ENCODE peak calls at places on chromosomes 5 and 9, in five cellular contexts. J is uterus, I is tibial nerve, P is spleen, R is A549. M is an unnamed sample.

GRCh38 chr9:89675403-89675771 is 70.6 kb downstream of the GADD45G start:
- DNase-seq in J (no peak), I (no peak), P (no peak), R (no peak), M (no peak)

GRCh38 chr9:12666813-12667212 is 26.4 kb upstream of the TYRP1 start:
- DNase-seq in J (no peak), I (no peak), P (no peak), R (peak), M (no peak)

GRCh38 chr5:133245191-133246052 is 193.6 kb downstream of the HSPA4 start:
- DNase-seq in J (no peak), I (no peak), P (peak), R (peak), M (no peak)

GRCh38 chr5:178630475-178630930 is 3.7 kb upstream of the CLK4 start:
- DNase-seq in J (no peak), I (no peak), P (no peak), R (peak), M (no peak)

GRCh38 chr5:62017092-62017491 is 288.9 kb upstream of the KIF2A start:
- DNase-seq in J (no peak), I (no peak), P (no peak), R (no peak), M (no peak)

GRCh38 chr5:76813982-76814562 is 4.8 kb upstream of the F2RL1 start:
- DNase-seq in J (no peak), I (no peak), P (no peak), R (peak), M (no peak)

GRCh38 chr5:151038801-151039238 is 18.4 kb downstream of the GPX3 start:
- DNase-seq in J (no peak), I (no peak), P (peak), R (no peak), M (no peak)

GRCh38 chr9:37992924-37993349 is 76.1 kb downstream of the SHB start:
- DNase-seq in J (no peak), I (no peak), P (no peak), R (no peak), M (no peak)

GRCh38 chr5:4942831-4943178 is 197.3 kb upstream of the ADAMTS16 start:
- DNase-seq in J (no peak), I (no peak), P (no peak), R (no peak), M (no peak)

GRCh38 chr9:12595400-12595799 is 97.8 kb upstream of the TYRP1 start:
- DNase-seq in J (no peak), I (no peak), P (no peak), R (no peak), M (no peak)

GRCh38 chr5:62791059-62791458 is 212.4 kb downstream of the LRRC70 start:
- DNase-seq in J (no peak), I (no peak), P (no peak), R (peak), M (no peak)

GRCh38 chr5:72470817-72471216 is 36.4 kb downstream of the ZNF366 start:
- DNase-seq in J (no peak), I (no peak), P (no peak), R (no peak), M (no peak)

GRCh38 chr5:132070460-132071337 is 2.9 kb upstream of the CSF2 start:
- DNase-seq in J (no peak), I (no peak), P (peak), R (no peak), M (no peak)

GRCh38 chr9:116377179-116377790 is 223.7 kb downstream of the PAPPA start:
- DNase-seq in J (no peak), I (no peak), P (no peak), R (peak), M (no peak)

GRCh38 chr5:33788922-33789321 is 102.9 kb downstream of the ADAMTS12 start:
- DNase-seq in J (no peak), I (no peak), P (no peak), R (peak), M (no peak)

GRCh38 chr5:52948418-52949076 is 40.6 kb upstream of the ITGA2 start:
- DNase-seq in J (peak), I (peak), P (no peak), R (peak), M (peak)

GRCh38 chr9:136857166-136857565 is 5.0 kb downstream of the MAMDC4 start:
- DNase-seq in J (no peak), I (no peak), P (peak), R (no peak), M (no peak)

GRCh38 chr9:84932915-84933527 is 263.5 kb downstream of the NTRK2 start:
- DNase-seq in J (no peak), I (no peak), P (no peak), R (peak), M (no peak)

GRCh38 chr9:79896390-79896789 is 324.6 kb downstream of the TLE4 start:
- DNase-seq in J (no peak), I (no peak), P (no peak), R (no peak), M (no peak)

GRCh38 chr9:111914749-111915424 is 18.3 kb downstream of the UGCG start:
- DNase-seq in J (no peak), I (no peak), P (no peak), R (no peak), M (no peak)

GRCh38 chr5:78221964-78222451 is 72.5 kb downstream of the AP3B1 start:
- DNase-seq in J (no peak), I (no peak), P (peak), R (peak), M (no peak)

GRCh38 chr5:83145882-83146331 is 68.6 kb downstream of the XRCC4 start:
- DNase-seq in J (no peak), I (no peak), P (no peak), R (no peak), M (no peak)

GRCh38 chr9:93081081-93081529 is 14.9 kb upstream of the CARD19 start:
- DNase-seq in J (peak), I (no peak), P (peak), R (no peak), M (peak)

GRCh38 chr5:57157191-57157590 is 16.7 kb upstream of the GPBP1 start:
- DNase-seq in J (no peak), I (no peak), P (no peak), R (no peak), M (no peak)

GRCh38 chr5:64229163-64229774 is 63.6 kb downstream of the RNF180 start:
- DNase-seq in J (no peak), I (no peak), P (no peak), R (peak), M (no peak)

GRCh38 chr9:93679536-93680444 is 103.4 kb downstream of the PHF2 start:
- DNase-seq in J (peak), I (no peak), P (peak), R (no peak), M (peak)

GRCh38 chr5:160471761-160472160 is 50.1 kb downstream of the PTTG1 start:
- DNase-seq in J (no peak), I (no peak), P (no peak), R (no peak), M (no peak)

GRCh38 chr5:160468576-160468975 is 46.9 kb downstream of the PTTG1 start:
- DNase-seq in J (no peak), I (no peak), P (no peak), R (no peak), M (no peak)

GRCh38 chr5:160472482-160472881 is 50.8 kb downstream of the PTTG1 start:
- DNase-seq in J (no peak), I (no peak), P (no peak), R (no peak), M (no peak)

GRCh38 chr5:160469156-160470144 is 47.8 kb downstream of the PTTG1 start:
- DNase-seq in J (no peak), I (no peak), P (no peak), R (no peak), M (no peak)

DNA sequence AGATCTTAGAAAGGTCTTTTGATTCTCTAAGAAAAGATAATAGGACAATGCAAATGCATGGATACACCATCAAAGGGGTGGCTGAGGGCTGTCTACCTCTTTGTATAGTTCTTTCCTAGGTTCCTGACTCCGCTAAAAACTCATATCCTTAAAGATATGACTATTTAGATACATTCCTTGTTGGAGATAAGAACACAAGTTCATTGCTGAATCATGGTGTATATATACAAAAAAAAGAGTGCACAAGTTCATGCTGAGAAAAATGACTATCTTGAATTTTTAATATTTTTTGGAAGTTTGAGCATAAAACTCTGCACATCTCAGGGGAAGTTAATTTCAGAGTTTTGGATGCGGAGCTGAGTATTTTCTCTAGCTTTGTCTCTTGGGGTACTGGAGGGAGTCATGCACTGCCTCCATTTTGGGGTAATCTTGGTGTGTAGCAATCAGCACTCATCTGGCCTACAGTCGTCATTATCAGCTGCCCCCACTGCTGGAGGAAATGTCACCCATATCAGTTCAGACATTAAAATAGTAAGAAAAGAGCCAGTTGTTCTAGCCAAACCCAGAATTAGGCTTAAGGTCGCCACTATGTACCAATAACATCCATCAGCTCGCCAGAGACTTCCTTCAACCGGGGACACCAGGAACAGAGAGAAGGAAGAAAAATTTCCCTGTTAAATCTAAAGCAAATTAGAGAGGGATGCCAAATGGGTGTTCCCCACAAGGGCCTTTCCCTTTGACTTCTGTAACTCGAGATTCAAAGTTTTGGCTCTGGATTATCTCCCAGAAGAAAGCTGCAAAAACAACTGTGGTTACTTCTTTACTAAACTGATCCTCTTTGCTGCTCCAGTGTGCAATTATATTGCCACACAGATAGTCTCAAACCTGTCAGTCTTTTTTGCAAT is 49.0 kb downstream of the PTTG1 start:
- DNase-seq in J (peak), I (no peak), P (no peak), R (no peak), M (no peak)
- TF ChIP-seq POLR2A in J (no peak), I (no peak), P (no peak), R (no peak), M (no peak)

DNA sequence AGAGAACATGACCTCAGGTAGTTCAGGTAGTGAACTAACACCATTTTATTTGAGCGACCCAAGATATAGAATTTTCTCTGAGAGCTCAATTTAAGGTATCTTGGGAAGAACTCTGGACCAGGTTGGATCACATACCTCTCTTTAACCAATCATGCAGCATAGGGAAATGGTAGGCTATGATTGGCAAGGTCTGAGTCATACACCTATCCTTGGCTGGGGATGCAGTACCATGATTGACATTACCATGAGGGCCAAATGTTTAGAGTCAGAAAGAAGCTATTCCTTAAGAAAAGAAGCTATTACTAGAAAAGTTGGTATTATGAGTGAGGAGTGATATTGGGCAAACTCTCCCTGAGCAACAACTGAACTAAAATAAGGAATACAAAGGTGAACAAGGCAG is 258.7 kb downstream of the KCTD16 start:
- DNase-seq in J (no peak), I (no peak), P (no peak), R (no peak), M (no peak)
- H3K27ac ChIP-seq in J (no peak), I (no peak), P (no peak), R (no peak), M (no peak)

DNA sequence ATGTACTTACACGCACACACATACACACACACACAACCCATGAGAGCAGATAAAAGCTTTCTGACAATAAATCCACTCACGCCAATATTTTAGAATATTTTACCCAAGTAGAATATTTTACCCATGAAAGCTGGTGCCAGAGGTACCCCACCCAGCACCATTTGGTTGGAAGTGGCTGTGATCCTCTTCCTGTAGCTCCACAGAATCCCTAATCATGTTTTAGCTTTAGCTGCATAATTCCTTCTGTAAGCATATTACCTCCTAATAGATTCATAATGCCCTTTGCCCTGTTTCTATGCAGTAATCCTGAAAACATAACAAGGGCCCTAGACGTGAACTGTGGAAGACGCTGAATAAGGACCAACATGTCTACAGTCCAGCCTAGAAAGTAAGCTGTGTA is 98.0 kb downstream of the USP20 start:
- DNase-seq in J (no peak), I (no peak), P (no peak), R (no peak), M (no peak)
- TF ChIP-seq POLR2A in J (no peak), I (no peak), P (no peak), R (no peak), M (no peak)

DNA sequence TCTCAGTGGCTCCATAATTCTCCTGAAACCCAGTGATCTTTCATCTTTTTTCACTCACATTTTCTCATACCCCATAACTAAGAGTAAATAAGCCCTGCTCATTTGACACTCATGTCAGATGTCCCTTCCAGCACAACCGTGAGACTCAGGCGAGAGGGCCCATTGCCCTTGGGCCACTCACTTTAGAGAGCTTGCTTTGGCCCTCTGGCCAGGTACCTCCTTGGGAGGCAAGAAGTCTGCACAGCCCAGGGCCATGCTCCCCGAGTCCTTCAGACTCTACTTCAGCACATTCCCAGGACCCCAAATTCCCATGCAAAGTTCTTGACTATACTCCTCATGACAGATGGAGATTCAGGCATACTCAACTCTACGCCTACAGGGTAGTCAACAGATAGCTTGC is 33.6 kb downstream of the RFX3 start:
- DNase-seq in J (no peak), I (no peak), P (peak), R (no peak), M (no peak)
- H3K27ac ChIP-seq in J (no peak), I (no peak), P (no peak), R (no peak), M (no peak)

GRCh38 chr5:172981931-172982330 is 1.6 kb upstream of the ATP6V0E1 start:
- DNase-seq in J (no peak), I (no peak), P (no peak), R (no peak), M (no peak)

GRCh38 chr5:172983542-172984243 is at the start of gene ATP6V0E1:
- DNase-seq in J (peak), I (peak), P (peak), R (peak), M (peak)

GRCh38 chr5:172979778-172980177 is 3.8 kb upstream of the ATP6V0E1 start:
- DNase-seq in J (no peak), I (no peak), P (no peak), R (no peak), M (no peak)

GRCh38 chr5:172985596-172985995 is 2.0 kb downstream of the ATP6V0E1 start:
- DNase-seq in J (no peak), I (no peak), P (no peak), R (no peak), M (no peak)

GRCh38 chr5:172984244-172984953 is 828 bp downstream of the ATP6V0E1 start:
- DNase-seq in J (peak), I (peak), P (peak), R (peak), M (peak)
- TF ChIP-seq POLR2A in J (no peak), I (no peak), P (no peak), R (no peak), M (no peak)